ENCODE peak calls at places on chromosomes 4 and X, in five cellular contexts. I is sigmoid colon, B is stomach, J is tibial nerve, L is K562. Q is an unnamed sample.

GRCh38 chr4:188015025-188015778 is 19.6 kb downstream of the ZFP42 start:
- DNase-seq in J (no peak), L (no peak), B (no peak), I (no peak), Q (no peak)

GRCh38 chr4:168724960-168725359 is 228.1 kb downstream of the PALLD start:
- DNase-seq in L (no peak), I (no peak), B (no peak), J (no peak), Q (no peak)

GRCh38 chr4:85681194-85681803 is 206.3 kb downstream of the ARHGAP24 start:
- DNase-seq in L (no peak), J (no peak), B (no peak), I (peak; percentile 74), Q (no peak)

GRCh38 chrX:86263526-86263925 is 115.3 kb downstream of the DACH2 start:
- DNase-seq in L (no peak), J (no peak), B (no peak), I (no peak), Q (no peak)

GRCh38 chrX:1226249-1226648 is 13.8 kb upstream of the CRLF2 start:
- DNase-seq in I (no peak), J (no peak), L (no peak), B (no peak), Q (no peak)

GRCh38 chr4:160877087-160877790 is 1286.6 kb downstream of the FSTL5 start:
- DNase-seq in J (no peak), I (no peak), L (no peak), B (no peak), Q (no peak)

GRCh38 chrX:38256019-38256418 is 35.3 kb upstream of the SRPX start:
- DNase-seq in B (no peak), L (no peak), J (no peak), I (no peak), Q (no peak)

GRCh38 chrX:154091678-154092077 is 5.8 kb downstream of the MECP2 start:
- DNase-seq in B (peak; percentile 33), L (no peak), I (no peak), J (no peak), Q (no peak)

GRCh38 chrX:56746996-56747395 is 18.0 kb downstream of the NBDY start:
- DNase-seq in I (no peak), B (no peak), L (no peak), J (no peak), Q (no peak)

GRCh38 chrX:148417934-148418333 is 82.5 kb upstream of the AFF2 start:
- DNase-seq in I (no peak), L (no peak), J (no peak), B (no peak), Q (no peak)

GRCh38 chrX:30935985-30936384 is 46.9 kb upstream of the TAB3 start:
- DNase-seq in J (no peak), L (peak; percentile 20), I (no peak), B (peak; percentile 38), Q (no peak)

GRCh38 chr4:79576480-79576803 is 168.4 kb upstream of the GK2 start:
- DNase-seq in L (no peak), I (no peak), B (no peak), J (no peak), Q (no peak)

GRCh38 chrX:14916017-14916674 is 42.9 kb downstream of the MOSPD2 start:
- DNase-seq in B (no peak), L (no peak), J (no peak), I (no peak), Q (no peak)

GRCh38 chr4:8378101-8378724 is 62.3 kb downstream of the ACOX3 start:
- DNase-seq in L (no peak), B (no peak), J (no peak), I (peak; percentile 34), Q (no peak)

GRCh38 chr4:33323393-33323792 is 2603.2 kb downstream of the PCDH7 start:
- DNase-seq in J (no peak), B (no peak), L (no peak), I (no peak), Q (no peak)

GRCh38 chrX:12804655-12805054 is 13.4 kb downstream of the PRPS2 start:
- DNase-seq in I (no peak), B (no peak), L (no peak), J (no peak), Q (no peak)

GRCh38 chrX:73877687-73878086 is 314.7 kb downstream of the CHIC1 start:
- DNase-seq in J (no peak), L (no peak), I (no peak), B (no peak), Q (no peak)

GRCh38 chr4:190020790-190021717 is 6.0 kb downstream of the FRG2 start:
- DNase-seq in B (peak; percentile 51), I (peak; percentile 62), L (peak; percentile 56), J (no peak), Q (no peak)

GRCh38 chrX:42616981-42617380 is 161.0 kb downstream of the PPP1R2C start:
- DNase-seq in B (no peak), L (no peak), I (no peak), J (no peak), Q (no peak)

GRCh38 chr4:70930530-70931256 is 28.5 kb downstream of the MOB1B start:
- DNase-seq in L (peak; percentile 19), J (no peak), I (no peak), B (no peak), Q (no peak)

GRCh38 chr4:77158487-77158861 is 1.5 kb downstream of the CCNG2 start:
- DNase-seq in J (no peak), I (no peak), L (peak; percentile 22), B (no peak), Q (peak; percentile 13)
- H3K4me3 ChIP-seq in J (peak overlapping the region; percentile 82), I (peak overlapping the region; percentile 88), L (peak overlapping the region; percentile 73), B (peak overlapping the region; percentile 80), Q (peak overlapping the region; percentile 74)

DNA sequence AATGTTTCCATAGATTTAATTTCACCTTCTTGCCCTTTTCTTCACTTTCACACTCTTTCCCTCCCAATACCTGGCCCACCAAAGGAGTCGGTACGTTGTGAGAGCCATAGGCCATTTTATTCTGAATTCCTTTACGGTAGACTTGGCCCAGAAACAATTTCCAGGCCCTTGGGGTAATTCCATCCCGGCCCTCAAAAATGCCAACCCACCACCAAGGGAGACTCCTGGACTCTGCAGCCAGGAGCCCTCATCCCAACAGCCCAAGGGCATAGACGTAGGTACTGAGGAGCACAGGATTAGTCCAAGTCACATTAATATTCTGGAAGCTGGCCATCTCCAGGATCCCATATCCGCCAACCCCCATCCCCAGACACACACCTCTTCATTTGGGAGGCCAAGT is 102.9 kb downstream of the LIMCH1 start:
- DNase-seq in B (no peak), J (no peak), L (no peak), I (no peak), Q (no peak)
- H3K4me1 ChIP-seq in B (peaks cover 8% of the 10 kb centered on the region), J (peaks cover 10% of the 10 kb centered on the region), L (peaks cover 5% of the 10 kb centered on the region), I (peaks cover 18% of the 10 kb centered on the region), Q (no peaks in the 10 kb centered on the region)

GRCh38 chrX:10492250-10492649 is 128.1 kb downstream of the MID1 start:
- DNase-seq in L (no peak), J (no peak), I (no peak), B (no peak), Q (no peak)

GRCh38 chrX:10501606-10502005 is 118.8 kb downstream of the MID1 start:
- DNase-seq in L (no peak), I (no peak), J (no peak), B (no peak), Q (no peak)

GRCh38 chrX:10496345-10496965 is 123.9 kb downstream of the MID1 start:
- DNase-seq in L (no peak), B (no peak), J (no peak), I (no peak), Q (no peak)
- TF ChIP-seq EP300 in L (no peak), B (no peak), J (no peak), I (no peak), Q (no peak)

GRCh38 chrX:34653811-34654210 is 3.3 kb downstream of the TMEM47 start:
- DNase-seq in B (no peak), J (no peak), L (no peak), I (no peak), Q (no peak)
- H3K4me3 ChIP-seq in B (peak overlapping the region; percentile 59), J (peak overlapping the region; percentile 76), L (no peak overlapping the region), I (peak overlapping the region; percentile 65), Q (peak overlapping the region; percentile 24)

GRCh38 chr4:89256203-89256800 is 51.3 kb downstream of the GPRIN3 start:
- DNase-seq in B (no peak), I (no peak), J (no peak), L (no peak), Q (no peak)
- H3K4me1 ChIP-seq in B (no peaks in the 10 kb centered on the region), I (no peaks in the 10 kb centered on the region), J (no peaks in the 10 kb centered on the region), L (no peaks in the 10 kb centered on the region), Q (no peaks in the 10 kb centered on the region)

GRCh38 chr4:10058371-10058770 is 37.1 kb upstream of the SLC2A9 start:
- DNase-seq in J (no peak), I (no peak), B (no peak), L (no peak), Q (no peak)

GRCh38 chr4:10063544-10064300 is 42.4 kb upstream of the SLC2A9 start:
- DNase-seq in L (no peak), B (peak; percentile 37), J (no peak), I (peak; percentile 89), Q (peak; percentile 47)

GRCh38 chr4:10057023-10057395 is 35.7 kb upstream of the SLC2A9 start:
- DNase-seq in L (no peak), B (no peak), I (no peak), J (no peak), Q (no peak)

GRCh38 chr4:10066206-10066605 is 44.9 kb upstream of the SLC2A9 start:
- DNase-seq in L (no peak), B (no peak), I (no peak), J (no peak), Q (no peak)

DNA sequence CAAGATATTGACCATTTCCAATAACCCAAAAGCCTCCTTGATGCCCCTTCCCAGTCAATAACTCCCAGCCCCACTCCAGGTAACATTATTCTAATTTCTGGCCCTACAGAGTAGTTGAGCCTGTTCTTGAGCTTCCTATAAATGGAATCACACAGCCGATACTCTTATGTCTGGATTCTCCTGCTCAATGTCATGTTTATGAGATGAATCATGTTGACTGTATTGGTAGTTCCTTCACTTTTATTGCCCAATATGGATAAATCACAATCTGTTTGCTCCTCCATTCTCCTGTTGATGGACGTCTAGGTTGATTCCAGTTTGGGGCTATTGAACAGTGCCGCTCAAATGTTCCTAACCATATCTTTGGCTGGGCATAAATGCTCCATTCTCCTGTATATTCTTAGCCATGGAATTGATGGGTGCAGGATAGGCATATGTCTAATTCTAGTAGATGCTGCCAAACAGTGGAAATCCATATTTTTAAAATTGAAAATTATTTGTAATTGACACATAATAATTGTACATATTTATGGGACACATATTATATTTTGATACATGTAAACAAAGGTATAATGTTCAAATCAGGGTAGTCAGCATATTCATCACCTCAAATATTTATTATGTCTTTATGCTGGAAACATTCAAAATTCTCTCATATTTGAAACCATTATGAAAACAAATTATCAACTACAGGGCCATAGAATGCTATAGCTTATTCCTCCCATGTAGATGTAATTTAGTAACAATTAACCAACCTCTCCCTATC is 40.5 kb upstream of the SLC2A9 start:
- DNase-seq in I (no peak), B (no peak), J (no peak), L (no peak), Q (no peak)
- TF ChIP-seq EP300 in I (no peak), B (no peak), J (no peak), L (no peak), Q (no peak)

GRCh38 chr4:76435689-76436176 is 704 bp downstream of the SHROOM3 start:
- DNase-seq in I (no peak), L (no peak), J (no peak), B (no peak), Q (no peak)
- H3K4me3 ChIP-seq in I (peak overlapping the region; percentile 40), L (no peak overlapping the region), J (peak overlapping the region; percentile 39), B (no peak overlapping the region), Q (no peak overlapping the region)